ENCODE peak calls at places on chromosome 11, in five cellular contexts. L is HepG2, G is fibroblast of lung, T is neuronal stem cell, C is IMR-90. O is an unnamed sample.

GRCh38 chr11:102497061-102497460 is 33.5 kb downstream of the MMP7 start:
- DNase-seq in G (peak; percentile 77), L (no peak), C (peak; percentile 77), T (no peak), O (no peak)

GRCh38 chr11:122491486-122491885 is 164.0 kb upstream of the UBASH3B start:
- DNase-seq in T (no peak), C (peak; percentile 75), G (peak; percentile 55), L (no peak), O (peak; percentile 30)

GRCh38 chr11:84870486-84870885 is 756.7 kb downstream of the DLG2 start:
- DNase-seq in C (no peak), L (no peak), G (no peak), T (no peak), O (no peak)

GRCh38 chr11:72744474-72744873 is 7.7 kb downstream of the ARAP1 start:
- DNase-seq in L (no peak), C (no peak), G (no peak), T (no peak), O (no peak)

GRCh38 chr11:104892723-104893511 is 5.3 kb downstream of the CASP12 start:
- DNase-seq in C (peak; percentile 75), L (no peak), T (no peak), G (peak; percentile 63), O (no peak)

GRCh38 chr11:128334311-128335044 is 252.9 kb downstream of the ETS1 start:
- DNase-seq in C (no peak), L (peak; percentile 79), G (peak; percentile 18), T (no peak), O (no peak)

GRCh38 chr11:91660036-91660435 is 564.6 kb upstream of the FAT3 start:
- DNase-seq in T (no peak), C (no peak), L (no peak), G (no peak), O (no peak)

GRCh38 chr11:66815646-66816045 is 27.6 kb upstream of the RCE1 start:
- DNase-seq in G (peak; percentile 19), T (no peak), L (no peak), C (peak; percentile 43), O (no peak)

GRCh38 chr11:62054484-62055121 is 69.2 kb upstream of the INCENP start:
- DNase-seq in G (no peak), L (peak; percentile 78), T (no peak), C (peak; percentile 34), O (no peak)

GRCh38 chr11:97019305-97019704 is 629.5 kb downstream of the JRKL start:
- DNase-seq in L (no peak), C (no peak), G (no peak), T (no peak), O (no peak)

GRCh38 chr11:36041988-36042606 is 98.2 kb downstream of the LDLRAD3 start:
- DNase-seq in C (no peak), L (no peak), T (no peak), G (no peak), O (no peak)

GRCh38 chr11:12397953-12398352 is 20.6 kb downstream of the PARVA start:
- DNase-seq in C (peak; percentile 99), L (no peak), T (no peak), G (peak; percentile 99), O (no peak)

GRCh38 chr11:87356428-87356827 is 318.7 kb downstream of the TMEM135 start:
- DNase-seq in T (no peak), C (no peak), L (no peak), G (no peak), O (no peak)

GRCh38 chr11:68539370-68539769 is 78.8 kb downstream of the PPP6R3 start:
- DNase-seq in C (no peak), T (no peak), G (no peak), L (no peak), O (no peak)

GRCh38 chr11:61193596-61193995 is 9.7 kb upstream of the PGA3 start:
- DNase-seq in T (no peak), G (no peak), C (no peak), L (no peak), O (no peak)

GRCh38 chr11:33182246-33182878 is 21.1 kb upstream of the CSTF3 start:
- DNase-seq in C (no peak), T (no peak), L (peak; percentile 15), G (no peak), O (no peak)

GRCh38 chr11:16925495-16926065 is 88.6 kb downstream of the PLEKHA7 start:
- DNase-seq in L (peak; percentile 64), C (no peak), T (peak; percentile 66), G (peak; percentile 49), O (peak; percentile 23)

GRCh38 chr11:9850224-9850895 is 186.5 kb downstream of the SWAP70 start:
- DNase-seq in L (no peak), G (no peak), C (peak; percentile 31), T (no peak), O (no peak)

GRCh38 chr11:33984682-33985389 is 66.7 kb upstream of the CAPRIN1 start:
- DNase-seq in L (no peak), G (no peak), T (no peak), C (no peak), O (no peak)

GRCh38 chr11:28702871-28703270 is 594.7 kb downstream of the METTL15 start:
- DNase-seq in T (no peak), C (no peak), L (no peak), G (no peak), O (no peak)

GRCh38 chr11:64888406-64888757 is 10.0 kb upstream of the EHD1 start:
- DNase-seq in G (no peak), T (no peak), L (no peak), C (no peak), O (no peak)

GRCh38 chr11:64888761-64889511 is 10.5 kb upstream of the EHD1 start:
- DNase-seq in G (peak; percentile 21), T (no peak), L (peak; percentile 41), C (no peak), O (no peak)

GRCh38 chr11:64891880-64892279 is 13.5 kb upstream of the EHD1 start:
- DNase-seq in L (no peak), C (no peak), T (no peak), G (no peak), O (no peak)

GRCh38 chr11:64891215-64891848 is 12.9 kb upstream of the EHD1 start:
- DNase-seq in L (no peak), G (no peak), T (no peak), C (no peak), O (no peak)

DNA sequence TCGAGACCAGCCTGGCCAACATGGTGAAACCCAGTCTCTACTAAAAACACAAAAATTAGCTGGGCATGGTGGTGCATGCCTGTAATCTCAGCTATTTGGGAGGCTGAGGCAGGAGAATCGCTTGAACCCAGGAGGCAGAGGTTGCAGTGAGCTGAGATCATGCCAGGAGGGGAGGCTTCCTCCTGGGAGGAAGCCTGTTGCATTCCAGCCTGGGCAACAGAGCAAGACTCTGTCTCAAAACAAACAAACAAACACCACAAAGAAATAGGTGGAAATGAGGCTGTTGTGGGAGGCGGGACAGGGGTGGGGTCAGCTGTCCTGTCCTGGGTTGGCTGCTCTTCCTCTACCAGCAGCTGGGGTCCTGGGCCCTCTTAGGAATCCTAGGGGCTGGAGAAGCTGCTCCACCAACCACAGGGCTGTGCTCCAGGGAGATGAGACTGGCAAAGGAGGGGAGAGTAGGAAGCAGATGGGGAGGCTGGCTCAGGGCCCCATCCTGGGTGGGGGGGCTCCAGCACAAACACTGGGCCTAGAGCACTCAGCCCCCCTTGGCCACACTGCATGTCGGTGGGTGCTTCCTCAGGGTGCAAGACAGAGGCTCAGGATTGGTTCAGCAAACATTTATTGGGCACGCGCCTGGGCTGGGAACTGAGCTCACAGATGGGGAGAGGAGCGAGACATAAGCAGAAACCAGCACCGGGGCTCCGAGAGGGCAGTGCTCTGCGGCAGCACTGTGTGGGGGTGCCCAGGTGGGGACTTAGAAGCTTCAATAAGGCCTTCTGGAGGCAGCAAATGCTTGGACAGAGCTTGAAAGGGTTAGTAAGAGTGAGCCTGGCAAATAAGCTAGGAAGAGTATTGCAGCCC is 11.9 kb upstream of the EHD1 start:
- DNase-seq in L (no peak), G (no peak), C (no peak), T (no peak), O (no peak)
- H3K9ac ChIP-seq in L (no peak overlapping the region), G (no peak overlapping the region), C (no peak overlapping the region), T (no peak overlapping the region), O (no peak overlapping the region)

GRCh38 chr11:2813141-2813908 is 72.2 kb downstream of the CDKN1C start:
- DNase-seq in T (no peak), C (peak; percentile 90), G (peak; percentile 82), L (peak; percentile 35), O (no peak)

GRCh38 chr11:2814751-2815150 is 70.8 kb downstream of the CDKN1C start:
- DNase-seq in T (no peak), G (no peak), C (no peak), L (no peak), O (no peak)

GRCh38 chr11:2815762-2816496 is 69.6 kb downstream of the CDKN1C start:
- DNase-seq in C (no peak), L (no peak), G (no peak), T (no peak), O (no peak)

GRCh38 chr11:2812371-2812991 is 73.1 kb downstream of the CDKN1C start:
- DNase-seq in L (no peak), C (no peak), G (no peak), T (no peak), O (no peak)

GRCh38 chr11:2813968-2814367 is 71.6 kb downstream of the CDKN1C start:
- DNase-seq in C (no peak), L (no peak), T (no peak), G (no peak), O (no peak)
- H3K9me3 ChIP-seq in C (peaks cover 8% of the 10 kb centered on the region), L (peaks cover 10% of the 10 kb centered on the region), T (peaks cover 4% of the 10 kb centered on the region), G (no peaks in the 10 kb centered on the region), O (peaks cover under 1% of the 10 kb centered on the region)

GRCh38 chr11:30206249-30206996 is 24.4 kb upstream of the FSHB start:
- DNase-seq in T (no peak), C (no peak), L (no peak), G (no peak), O (no peak)
- H3K9ac ChIP-seq in T (no peak overlapping the region), C (no peak overlapping the region), L (no peak overlapping the region), G (no peak overlapping the region), O (no peak overlapping the region)

DNA sequence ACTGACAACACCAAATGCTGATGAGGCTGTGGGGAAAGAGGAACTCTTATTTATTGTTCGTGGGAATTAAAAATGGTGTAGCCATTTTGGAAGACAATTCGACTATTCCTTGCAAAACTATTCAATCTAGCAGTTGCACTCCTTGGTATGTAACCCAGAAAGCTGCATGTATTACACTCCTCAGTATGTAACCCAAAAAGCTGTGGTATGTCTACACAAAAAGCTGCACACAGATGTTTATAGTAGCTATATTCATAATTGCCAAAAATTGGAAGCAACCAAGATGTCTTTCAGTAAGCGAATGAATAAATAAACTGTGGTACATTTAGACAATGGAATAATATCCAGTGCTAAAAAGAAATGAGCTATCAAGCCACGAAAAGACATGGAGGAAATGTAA is 4.9 kb downstream of the NNMT start:
- DNase-seq in L (no peak), G (no peak), T (no peak), C (no peak), O (no peak)
- H3K9me3 ChIP-seq in L (no peaks in the 10 kb centered on the region), G (no peaks in the 10 kb centered on the region), T (no peaks in the 10 kb centered on the region), C (peaks cover 6% of the 10 kb centered on the region), O (no peaks in the 10 kb centered on the region)

GRCh38 chr11:4607782-4608666 is at the start of gene TRIM68:
- DNase-seq in T (peak; percentile 78), C (peak; percentile 95), L (no peak), G (peak; percentile 95), O (no peak)
- H3K9ac ChIP-seq in T (peak within 1 kb of the TSS; percentile 89), C (peak within 1 kb of the TSS; percentile 77), L (no peak within 1 kb of the TSS), G (peak within 1 kb of the TSS; percentile 82), O (peak within 1 kb of the TSS; percentile 82)